ENCODE peak calls at places on chromosome 1, in seven cellular contexts. S is AG04450, L is Panc1, Z is left lung, Q is stomach, V is heart right ventricle, X is vagina. N is an unnamed sample. For H3K27me3, the result is how much of the 10 kb centered on the place peaks cover.

GRCh38 chr1:58858344-58858673 is 74.5 kb upstream of the JUN start:
- DNase-seq in S (no peak), L (no peak), Z (no peak), Q (no peak), V (no peak), X (no peak), N (no peak)

GRCh38 chr1:228131736-228132135 is 8.3 kb upstream of the GUK1 start:
- DNase-seq in S (no peak), L (no peak), Z (no peak), Q (no peak), V (no peak), X (no peak), N (no peak)

GRCh38 chr1:53576381-53576801 is 117.2 kb downstream of the DMRTB1 start:
- DNase-seq in S (no peak), L (no peak), Z (no peak), Q (no peak), V (no peak), X (no peak), N (no peak)

GRCh38 chr1:232421143-232421796 is 208.7 kb downstream of the SIPA1L2 start:
- DNase-seq in S (no peak), L (no peak), Z (no peak), Q (no peak), V (no peak), X (no peak), N (no peak)

GRCh38 chr1:43414634-43415223 is 25.0 kb downstream of the SZT2 start:
- DNase-seq in S (no peak), L (peak), Z (no peak), Q (peak), V (no peak), X (no peak), N (no peak)

GRCh38 chr1:72623299-72623708 is 341.0 kb upstream of the NEGR1 start:
- DNase-seq in S (peak), L (peak), Z (no peak), Q (no peak), V (no peak), X (no peak), N (no peak)

GRCh38 chr1:185720633-185721272 is 13.4 kb upstream of the HMCN1 start:
- DNase-seq in S (no peak), L (no peak), Z (no peak), Q (no peak), V (no peak), X (no peak), N (no peak)

GRCh38 chr1:205446828-205447227 is 9.0 kb downstream of the BLACAT1 start:
- DNase-seq in S (no peak), L (no peak), Z (no peak), Q (no peak), V (peak), X (no peak), N (no peak)

GRCh38 chr1:51019811-51020210 is 49.8 kb downstream of the CDKN2C start:
- DNase-seq in S (no peak), L (no peak), Z (no peak), Q (no peak), V (no peak), X (no peak), N (no peak)

GRCh38 chr1:53521900-53522552 is 62.8 kb downstream of the DMRTB1 start:
- DNase-seq in S (no peak), L (no peak), Z (no peak), Q (no peak), V (no peak), X (no peak), N (no peak)

GRCh38 chr1:109299087-109299983 is 7.5 kb downstream of the MYBPHL start:
- DNase-seq in S (peak), L (no peak), Z (no peak), Q (no peak), V (peak), X (no peak), N (no peak)

GRCh38 chr1:43980255-43981134 is 1.5 kb downstream of the B4GALT2 start:
- DNase-seq in S (no peak), L (no peak), Z (peak), Q (no peak), V (no peak), X (no peak), N (no peak)

GRCh38 chr1:96236156-96236739 is 485.3 kb upstream of the PTBP2 start:
- DNase-seq in S (peak), L (peak), Z (no peak), Q (peak), V (no peak), X (no peak), N (no peak)

GRCh38 chr1:68051475-68051874 is 1.0 kb upstream of the DIRAS3 start:
- DNase-seq in S (peak), L (no peak), Z (peak), Q (no peak), V (peak), X (no peak), N (no peak)

GRCh38 chr1:98739762-98740161 is 78.2 kb downstream of the SNX7 start:
- DNase-seq in S (no peak), L (no peak), Z (no peak), Q (no peak), V (no peak), X (no peak), N (no peak)
- H3K4me3 ChIP-seq in S (no peak), L (no peak), Z (no peak), Q (no peak), V (no peak), X (no peak), N (no peak)

DNA sequence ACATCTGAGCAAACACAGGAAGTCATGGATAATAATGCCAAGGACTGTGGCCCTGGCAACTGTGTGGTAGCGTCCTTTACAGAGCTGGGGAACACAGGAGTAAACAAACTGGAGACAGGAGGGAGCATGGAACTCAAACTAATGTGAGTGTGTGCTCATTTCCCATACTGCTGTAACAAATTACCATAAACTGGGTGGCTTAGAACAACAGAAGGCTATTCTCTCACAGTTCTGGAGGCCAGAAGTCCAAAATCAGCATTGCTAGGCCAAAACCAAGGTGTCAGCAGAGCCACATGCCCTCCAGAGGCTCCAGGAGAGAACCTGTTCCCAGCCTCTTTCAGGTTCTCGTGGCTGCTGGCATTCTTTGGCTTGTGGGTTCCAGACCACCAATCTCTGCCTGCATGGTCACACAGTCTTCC is 106.3 kb downstream of the TGFBR3 start:
- DNase-seq in S (no peak), L (no peak), Z (no peak), Q (no peak), V (no peak), X (peak), N (no peak)
- TF ChIP-seq CTCF in S (no peak), L (no peak), Z (no peak), Q (no peak), V (no peak), X (no peak), N (no peak)

GRCh38 chr1:201371841-201372240 is 5.6 kb downstream of the TNNT2 start:
- DNase-seq in S (no peak), L (no peak), Z (no peak), Q (no peak), V (no peak), X (no peak), N (no peak)
- H3K27me3 ChIP-seq in S (half or more), L (under half), Z (under half), Q (half or more), V (under half), X (under half), N (under half)

GRCh38 chr1:38475624-38476005 is 384.0 kb downstream of the RRAGC start:
- DNase-seq in S (no peak), L (no peak), Z (no peak), Q (no peak), V (no peak), X (peak), N (peak)
- H3K4me3 ChIP-seq in S (no peak), L (no peak), Z (no peak), Q (no peak), V (no peak), X (no peak), N (peak)

GRCh38 chr1:38464071-38464661 is 395.4 kb downstream of the RRAGC start:
- DNase-seq in S (no peak), L (no peak), Z (no peak), Q (no peak), V (no peak), X (no peak), N (no peak)

GRCh38 chr1:38465463-38465862 is 394.1 kb downstream of the RRAGC start:
- DNase-seq in S (no peak), L (no peak), Z (no peak), Q (no peak), V (no peak), X (no peak), N (no peak)

GRCh38 chr1:38463074-38463473 is 396.5 kb downstream of the RRAGC start:
- DNase-seq in S (no peak), L (no peak), Z (no peak), Q (no peak), V (no peak), X (no peak), N (no peak)

GRCh38 chr1:38466486-38466885 is 393.1 kb downstream of the RRAGC start:
- DNase-seq in S (no peak), L (no peak), Z (no peak), Q (no peak), V (no peak), X (no peak), N (no peak)
- TF ChIP-seq CTCF in S (no peak), L (no peak), Z (no peak), Q (no peak), V (no peak), X (no peak), N (no peak)

GRCh38 chr1:16010837-16011236 is 6.8 kb downstream of the SRARP start:
- DNase-seq in S (no peak), L (no peak), Z (no peak), Q (no peak), V (no peak), X (no peak), N (no peak)
- H3K27me3 ChIP-seq in S (under half), L (under half), Z (under half), Q (under half), V (under half), X (under half), N (under half)

GRCh38 chr1:210237514-210237913 is 4.9 kb downstream of the SERTAD4 start:
- DNase-seq in S (no peak), L (no peak), Z (no peak), Q (no peak), V (no peak), X (no peak), N (no peak)

GRCh38 chr1:210236840-210237409 is 4.3 kb downstream of the SERTAD4 start:
- DNase-seq in S (no peak), L (no peak), Z (no peak), Q (no peak), V (peak), X (no peak), N (no peak)

GRCh38 chr1:210241121-210241520 is 8.5 kb downstream of the SERTAD4 start:
- DNase-seq in S (no peak), L (no peak), Z (no peak), Q (no peak), V (no peak), X (no peak), N (no peak)

GRCh38 chr1:210237981-210238380 is 5.4 kb downstream of the SERTAD4 start:
- DNase-seq in S (no peak), L (no peak), Z (no peak), Q (no peak), V (no peak), X (no peak), N (no peak)

DNA sequence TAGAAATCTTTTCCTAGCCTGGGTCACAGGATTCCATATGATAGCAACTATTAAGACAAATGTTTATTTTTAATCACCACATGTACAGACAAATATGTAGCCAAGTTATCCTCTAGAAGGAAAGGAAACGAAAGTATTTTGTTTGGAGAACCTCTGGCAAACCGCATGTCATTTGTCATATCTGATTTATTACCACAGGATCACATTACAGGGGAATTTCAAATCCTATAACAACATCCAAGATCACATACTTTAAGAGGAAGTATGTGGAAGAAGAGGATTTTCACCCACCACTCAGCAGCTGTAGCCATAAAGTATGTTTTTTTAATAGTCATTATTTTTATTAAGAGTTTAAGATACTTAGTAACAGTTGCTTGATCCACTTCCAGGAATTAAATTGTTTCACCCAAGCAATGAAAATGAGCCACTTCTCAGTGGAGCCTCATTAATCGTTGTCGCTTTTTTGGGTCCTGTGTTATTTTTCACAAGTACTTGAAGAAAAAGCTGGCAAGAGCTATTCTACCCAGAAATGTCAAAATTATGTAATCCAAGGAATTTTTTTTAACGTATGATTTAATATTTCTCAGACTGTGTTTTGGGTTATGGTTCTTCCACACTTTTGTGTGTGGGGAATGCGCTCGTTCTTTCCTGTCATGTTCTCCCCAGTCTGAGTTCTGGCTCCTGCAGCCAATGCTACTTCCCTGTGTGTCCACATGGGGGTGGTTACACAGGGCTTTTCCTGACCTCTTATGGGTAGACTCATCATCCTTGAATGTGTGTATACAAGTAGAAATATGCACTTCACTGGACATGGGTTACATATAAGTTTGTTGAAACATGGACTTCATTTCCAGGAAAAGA is 6.9 kb downstream of the SERTAD4 start:
- DNase-seq in S (peak), L (no peak), Z (no peak), Q (no peak), V (no peak), X (no peak), N (no peak)
- H3K4me3 ChIP-seq in S (no peak), L (no peak), Z (no peak), Q (no peak), V (no peak), X (no peak), N (no peak)

GRCh38 chr1:18948913-18949688 is 7.4 kb downstream of the IFFO2 start:
- DNase-seq in S (no peak), L (no peak), Z (no peak), Q (peak), V (peak), X (no peak), N (no peak)
- TF ChIP-seq CTCF in S (peak), L (no peak), Z (no peak), Q (no peak), V (no peak), X (peak), N (no peak)